ENCODE peak calls at places on chromosomes 4 and X, in seven cellular contexts. One of them, this sample, is unnamed.

GRCh38 chrX:153771261-153771681 is 7.2 kb downstream of the PLXNB3 start:
- DNase-seq in lung: no peak
- DNase-seq in PC-3: no peak
- DNase-seq in fibroblast of pulmonary artery: no peak
- DNase-seq in fibroblast of the aortic adventitia: no peak
- DNase-seq in neural progenitor cell: no peak
- DNase-seq in pancreas: no peak
- DNase-seq in this sample: no peak

GRCh38 chr4:36290641-36291040 is 9.2 kb downstream of the DTHD1 start:
- DNase-seq in lung: no peak
- DNase-seq in PC-3: no peak
- DNase-seq in fibroblast of pulmonary artery: no peak
- DNase-seq in fibroblast of the aortic adventitia: no peak
- DNase-seq in neural progenitor cell: no peak
- DNase-seq in pancreas: no peak
- DNase-seq in this sample: no peak

GRCh38 chrX:78652971-78653822 is 5.9 kb downstream of the RTL3 start:
- DNase-seq in lung: no peak
- DNase-seq in PC-3: peak; percentile 88
- DNase-seq in fibroblast of pulmonary artery: peak; percentile 78
- DNase-seq in fibroblast of the aortic adventitia: peak; percentile 82
- DNase-seq in neural progenitor cell: no peak
- DNase-seq in pancreas: no peak
- DNase-seq in this sample: peak; percentile 60

GRCh38 chrX:150298841-150299551 is 64.1 kb upstream of the MAMLD1 start:
- DNase-seq in lung: no peak
- DNase-seq in PC-3: peak; percentile 42
- DNase-seq in fibroblast of pulmonary artery: no peak
- DNase-seq in fibroblast of the aortic adventitia: no peak
- DNase-seq in neural progenitor cell: no peak
- DNase-seq in pancreas: no peak
- DNase-seq in this sample: no peak

GRCh38 chrX:97563531-97564133 is 679.9 kb downstream of the RPA4 start:
- DNase-seq in lung: peak; percentile 37
- DNase-seq in PC-3: peak; percentile 11
- DNase-seq in fibroblast of pulmonary artery: peak; percentile 72
- DNase-seq in fibroblast of the aortic adventitia: peak; percentile 72
- DNase-seq in neural progenitor cell: no peak
- DNase-seq in pancreas: no peak
- DNase-seq in this sample: peak; percentile 21

GRCh38 chr4:87007345-87008181 is 72.8 kb downstream of the AFF1 start:
- DNase-seq in lung: peak; percentile 51
- DNase-seq in PC-3: peak; percentile 33
- DNase-seq in fibroblast of pulmonary artery: peak; percentile 59
- DNase-seq in fibroblast of the aortic adventitia: peak; percentile 63
- DNase-seq in neural progenitor cell: peak; percentile 81
- DNase-seq in pancreas: peak; percentile 82
- DNase-seq in this sample: peak; percentile 65

GRCh38 chr4:162650166-162650565 is 486.4 kb upstream of the FSTL5 start:
- DNase-seq in lung: no peak
- DNase-seq in PC-3: no peak
- DNase-seq in fibroblast of pulmonary artery: no peak
- DNase-seq in fibroblast of the aortic adventitia: no peak
- DNase-seq in neural progenitor cell: no peak
- DNase-seq in pancreas: no peak
- DNase-seq in this sample: no peak

GRCh38 chr4:73603854-73604584 is 16.2 kb downstream of the RASSF6 start:
- DNase-seq in lung: no peak
- DNase-seq in PC-3: no peak
- DNase-seq in fibroblast of pulmonary artery: peak; percentile 42
- DNase-seq in fibroblast of the aortic adventitia: peak; percentile 28
- DNase-seq in neural progenitor cell: no peak
- DNase-seq in pancreas: no peak
- DNase-seq in this sample: no peak

GRCh38 chrX:136639506-136640176 is 8.3 kb upstream of the CD40LG start:
- DNase-seq in lung: no peak
- DNase-seq in PC-3: peak; percentile 20
- DNase-seq in fibroblast of pulmonary artery: peak; percentile 1
- DNase-seq in fibroblast of the aortic adventitia: peak; percentile 27
- DNase-seq in neural progenitor cell: no peak
- DNase-seq in pancreas: no peak
- DNase-seq in this sample: peak; percentile 3

GRCh38 chrX:136143714-136144113 is 3.6 kb upstream of the FHL1 start:
- DNase-seq in lung: no peak
- DNase-seq in PC-3: no peak
- DNase-seq in fibroblast of pulmonary artery: no peak
- DNase-seq in fibroblast of the aortic adventitia: no peak
- DNase-seq in neural progenitor cell: no peak
- DNase-seq in pancreas: no peak
- DNase-seq in this sample: no peak

GRCh38 chr4:173139561-173139960 is 29.1 kb upstream of the GALNT7 start:
- DNase-seq in lung: no peak
- DNase-seq in PC-3: no peak
- DNase-seq in fibroblast of pulmonary artery: no peak
- DNase-seq in fibroblast of the aortic adventitia: no peak
- DNase-seq in neural progenitor cell: no peak
- DNase-seq in pancreas: no peak
- DNase-seq in this sample: no peak

GRCh38 chr4:57342406-57342805 is 232.2 kb upstream of the IGFBP7 start:
- DNase-seq in lung: no peak
- DNase-seq in PC-3: peak; percentile 83
- DNase-seq in fibroblast of pulmonary artery: peak; percentile 17
- DNase-seq in fibroblast of the aortic adventitia: peak; percentile 27
- DNase-seq in neural progenitor cell: no peak
- DNase-seq in pancreas: no peak
- DNase-seq in this sample: peak; percentile 24

GRCh38 chr4:169220854-169221311 is 49.9 kb downstream of the SH3RF1 start:
- DNase-seq in lung: no peak
- DNase-seq in PC-3: no peak
- DNase-seq in fibroblast of pulmonary artery: no peak
- DNase-seq in fibroblast of the aortic adventitia: no peak
- DNase-seq in neural progenitor cell: peak; percentile 31
- DNase-seq in pancreas: no peak
- DNase-seq in this sample: no peak

GRCh38 chrX:118677318-118677717 is 50.1 kb upstream of the IL13RA1 start:
- DNase-seq in lung: no peak
- DNase-seq in PC-3: no peak
- DNase-seq in fibroblast of pulmonary artery: no peak
- DNase-seq in fibroblast of the aortic adventitia: no peak
- DNase-seq in neural progenitor cell: no peak
- DNase-seq in pancreas: no peak
- DNase-seq in this sample: no peak

GRCh38 chr4:34732170-34732569 is 1512.1 kb downstream of the ARAP2 start:
- DNase-seq in lung: no peak
- DNase-seq in PC-3: no peak
- DNase-seq in fibroblast of pulmonary artery: no peak
- DNase-seq in fibroblast of the aortic adventitia: no peak
- DNase-seq in neural progenitor cell: no peak
- DNase-seq in pancreas: no peak
- DNase-seq in this sample: no peak

GRCh38 chr4:19224820-19225219 is 1026.9 kb upstream of the SLIT2 start:
- DNase-seq in lung: no peak
- DNase-seq in PC-3: peak; percentile 66
- DNase-seq in fibroblast of pulmonary artery: peak; percentile 61
- DNase-seq in fibroblast of the aortic adventitia: peak; percentile 63
- DNase-seq in neural progenitor cell: peak; percentile 38
- DNase-seq in pancreas: no peak
- DNase-seq in this sample: peak; percentile 45

GRCh38 chr4:188021548-188022249 is 26.1 kb downstream of the ZFP42 start:
- DNase-seq in lung: no peak
- DNase-seq in PC-3: peak; percentile 60
- DNase-seq in fibroblast of pulmonary artery: no peak
- DNase-seq in fibroblast of the aortic adventitia: no peak
- DNase-seq in neural progenitor cell: peak; percentile 39
- DNase-seq in pancreas: no peak
- DNase-seq in this sample: peak; percentile 54

GRCh38 chr4:74016068-74016467 is 17.6 kb upstream of the CXCL5 start:
- DNase-seq in lung: no peak
- DNase-seq in PC-3: peak; percentile 94
- DNase-seq in fibroblast of pulmonary artery: no peak
- DNase-seq in fibroblast of the aortic adventitia: no peak
- DNase-seq in neural progenitor cell: no peak
- DNase-seq in pancreas: no peak
- DNase-seq in this sample: peak; percentile 65

GRCh38 chr4:39044364-39044946 is 12.2 kb upstream of the TMEM156 start:
- DNase-seq in lung: peak; percentile 93
- DNase-seq in PC-3: peak; percentile 84
- DNase-seq in fibroblast of pulmonary artery: peak; percentile 96
- DNase-seq in fibroblast of the aortic adventitia: peak; percentile 91
- DNase-seq in neural progenitor cell: peak; percentile 98
- DNase-seq in pancreas: peak; percentile 90
- DNase-seq in this sample: peak; percentile 94

DNA sequence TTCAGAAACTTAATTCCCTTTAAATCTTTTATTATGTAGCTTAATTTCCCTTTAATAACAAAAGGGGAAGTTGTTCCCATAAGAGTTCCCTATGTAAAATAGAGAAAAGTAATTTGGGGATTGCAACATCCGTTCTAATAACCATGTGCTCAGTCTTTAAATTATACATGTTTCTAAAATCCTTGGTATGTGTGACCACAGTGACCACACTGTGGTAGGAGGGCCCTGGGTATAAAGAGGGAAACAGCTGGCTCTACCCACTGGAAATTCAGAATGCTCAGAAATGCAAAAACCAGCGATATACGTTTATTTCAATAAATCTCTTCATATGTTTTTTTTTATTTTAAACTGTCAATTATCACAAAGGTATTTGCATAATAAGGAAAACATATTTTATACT is 219.1 kb downstream of the FGF13 start:
- DNase-seq in lung: no peak
- DNase-seq in PC-3: no peak
- DNase-seq in fibroblast of pulmonary artery: no peak
- DNase-seq in fibroblast of the aortic adventitia: no peak
- DNase-seq in neural progenitor cell: no peak
- DNase-seq in pancreas: no peak
- DNase-seq in this sample: no peak
- TF ChIP-seq CTCF in lung: no peak
- TF ChIP-seq CTCF in PC-3: no peak
- TF ChIP-seq CTCF in fibroblast of pulmonary artery: no peak
- TF ChIP-seq CTCF in fibroblast of the aortic adventitia: no peak
- TF ChIP-seq CTCF in neural progenitor cell: no peak
- TF ChIP-seq CTCF in pancreas: no peak
- TF ChIP-seq CTCF in this sample: no peak

DNA sequence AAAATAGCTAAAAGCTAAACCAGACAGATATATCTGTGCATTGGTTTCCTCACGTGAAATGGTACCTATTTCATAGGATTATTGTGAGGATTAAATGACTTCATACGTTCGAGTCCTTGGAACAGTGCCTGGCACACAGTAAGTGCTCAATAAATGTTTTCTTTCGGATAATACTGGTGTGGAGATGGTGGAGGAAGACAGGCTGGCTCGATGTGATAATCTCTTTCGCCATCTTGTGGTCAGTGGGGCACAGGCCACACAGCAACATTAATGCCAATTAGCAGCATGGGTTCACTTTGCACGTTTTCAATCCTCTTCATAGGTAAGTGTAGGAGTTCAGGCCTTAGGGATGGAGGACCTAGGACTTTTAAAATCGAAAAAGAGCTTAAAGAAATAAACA is 9.3 kb downstream of the PAGE4 start:
- DNase-seq in lung: no peak
- DNase-seq in PC-3: peak; percentile 35
- DNase-seq in fibroblast of pulmonary artery: peak; percentile 27
- DNase-seq in fibroblast of the aortic adventitia: peak; percentile 35
- DNase-seq in neural progenitor cell: peak; percentile 50
- DNase-seq in pancreas: no peak
- DNase-seq in this sample: peak; percentile 23
- TF ChIP-seq CTCF in lung: peak; percentile 58
- TF ChIP-seq CTCF in PC-3: peak; percentile 67
- TF ChIP-seq CTCF in fibroblast of pulmonary artery: peak; percentile 50
- TF ChIP-seq CTCF in fibroblast of the aortic adventitia: peak; percentile 56
- TF ChIP-seq CTCF in neural progenitor cell: peak; percentile 66
- TF ChIP-seq CTCF in pancreas: peak; percentile 42
- TF ChIP-seq CTCF in this sample: peak; percentile 56

DNA sequence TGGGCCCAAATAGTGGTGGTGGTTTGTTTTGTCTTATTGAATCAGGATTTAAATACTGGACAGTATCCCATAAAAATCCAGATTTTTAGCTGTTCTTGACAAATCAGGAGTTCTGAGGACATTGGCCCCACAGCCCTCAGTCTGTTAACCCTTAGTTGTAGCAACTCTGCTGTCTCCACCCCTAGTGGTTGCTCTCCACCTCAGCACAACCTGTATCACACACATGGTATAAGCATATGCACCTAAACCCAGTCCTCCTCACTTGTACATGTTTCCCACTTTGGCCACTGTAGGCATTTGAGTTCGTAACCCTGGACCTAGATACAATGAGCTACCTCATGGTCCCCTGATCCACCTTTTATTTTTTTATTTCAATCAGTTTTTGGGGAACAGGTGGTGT is 75.9 kb downstream of the MRPL1 start:
- DNase-seq in lung: no peak
- DNase-seq in PC-3: no peak
- DNase-seq in fibroblast of pulmonary artery: no peak
- DNase-seq in fibroblast of the aortic adventitia: no peak
- DNase-seq in neural progenitor cell: no peak
- DNase-seq in pancreas: no peak
- DNase-seq in this sample: no peak
- TF ChIP-seq CTCF in lung: no peak
- TF ChIP-seq CTCF in PC-3: no peak
- TF ChIP-seq CTCF in fibroblast of pulmonary artery: no peak
- TF ChIP-seq CTCF in fibroblast of the aortic adventitia: no peak
- TF ChIP-seq CTCF in neural progenitor cell: no peak
- TF ChIP-seq CTCF in pancreas: no peak
- TF ChIP-seq CTCF in this sample: no peak

GRCh38 chr4:99811117-99811516 is 5.5 kb upstream of the DAPP1 start:
- DNase-seq in lung: no peak
- DNase-seq in PC-3: no peak
- DNase-seq in fibroblast of pulmonary artery: no peak
- DNase-seq in fibroblast of the aortic adventitia: no peak
- DNase-seq in neural progenitor cell: no peak
- DNase-seq in pancreas: no peak
- DNase-seq in this sample: no peak

GRCh38 chr4:99810536-99810935 is 6.1 kb upstream of the DAPP1 start:
- DNase-seq in lung: no peak
- DNase-seq in PC-3: no peak
- DNase-seq in fibroblast of pulmonary artery: no peak
- DNase-seq in fibroblast of the aortic adventitia: no peak
- DNase-seq in neural progenitor cell: no peak
- DNase-seq in pancreas: no peak
- DNase-seq in this sample: no peak

GRCh38 chr4:99807666-99808065 is 9.0 kb upstream of the DAPP1 start:
- DNase-seq in lung: no peak
- DNase-seq in PC-3: no peak
- DNase-seq in fibroblast of pulmonary artery: no peak
- DNase-seq in fibroblast of the aortic adventitia: no peak
- DNase-seq in neural progenitor cell: no peak
- DNase-seq in pancreas: no peak
- DNase-seq in this sample: no peak

GRCh38 chr4:99808260-99808857 is 8.3 kb upstream of the DAPP1 start:
- DNase-seq in lung: peak; percentile 68
- DNase-seq in PC-3: peak; percentile 80
- DNase-seq in fibroblast of pulmonary artery: peak; percentile 54
- DNase-seq in fibroblast of the aortic adventitia: peak; percentile 51
- DNase-seq in neural progenitor cell: peak; percentile 76
- DNase-seq in pancreas: peak; percentile 79
- DNase-seq in this sample: peak; percentile 77

DNA sequence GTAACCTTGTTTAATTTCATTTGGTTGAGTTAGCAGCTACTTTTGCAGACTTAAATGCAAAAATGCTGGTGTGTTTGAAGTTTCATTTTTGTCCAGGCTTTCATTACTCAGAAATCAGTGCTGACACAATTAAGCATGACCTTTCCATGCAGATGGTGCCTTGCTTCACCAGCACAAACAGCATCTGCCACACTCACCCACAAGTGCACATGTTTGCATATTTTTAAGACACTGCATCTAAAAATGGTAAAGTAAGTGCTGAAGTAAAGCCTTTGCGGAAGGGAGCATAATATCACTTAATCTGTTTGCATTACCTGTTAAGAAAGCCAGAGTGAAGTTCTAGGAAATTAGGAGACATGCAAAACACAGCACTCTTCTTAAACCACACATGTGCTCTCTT is 7.3 kb upstream of the DAPP1 start:
- DNase-seq in lung: no peak
- DNase-seq in PC-3: no peak
- DNase-seq in fibroblast of pulmonary artery: no peak
- DNase-seq in fibroblast of the aortic adventitia: no peak
- DNase-seq in neural progenitor cell: no peak
- DNase-seq in pancreas: no peak
- DNase-seq in this sample: no peak
- TF ChIP-seq CTCF in lung: no peak
- TF ChIP-seq CTCF in PC-3: no peak
- TF ChIP-seq CTCF in fibroblast of pulmonary artery: no peak
- TF ChIP-seq CTCF in fibroblast of the aortic adventitia: no peak
- TF ChIP-seq CTCF in neural progenitor cell: no peak
- TF ChIP-seq CTCF in pancreas: no peak
- TF ChIP-seq CTCF in this sample: no peak